ENCODE peak calls at places on chromosomes 4 and X, in nine cellular contexts. L, G, X, U, N, W, A, R and J are unnamed samples.

GRCh38 chrX:13692771-13693231 is 3.9 kb downstream of the RAB9A start:
- DNase-seq in L (no peak), G (no peak), X (no peak), U (no peak), N (no peak), W (no peak), A (no peak), R (no peak), J (no peak)

GRCh38 chrX:39065051-39065871 is 264.0 kb downstream of the MID1IP1 start:
- DNase-seq in L (no peak), G (no peak), X (no peak), U (no peak), N (no peak), W (no peak), A (no peak), R (peak), J (no peak)

GRCh38 chr4:3253808-3254207 is 4.8 kb downstream of the MSANTD1 start:
- DNase-seq in L (no peak), G (no peak), X (no peak), U (no peak), N (no peak), W (no peak), A (no peak), R (no peak), J (no peak)

GRCh38 chr4:67911128-67911527 is 27.3 kb upstream of the TMPRSS11D start:
- DNase-seq in L (no peak), G (no peak), X (no peak), U (no peak), N (no peak), W (no peak), A (no peak), R (no peak), J (no peak)

GRCh38 chrX:128020701-128021100 is 31.5 kb downstream of the ACTRT1 start:
- DNase-seq in L (no peak), G (no peak), X (no peak), U (no peak), N (no peak), W (no peak), A (peak), R (no peak), J (no peak)

GRCh38 chr4:81084029-81084428 is 53.5 kb downstream of the BMP3 start:
- DNase-seq in L (no peak), G (no peak), X (no peak), U (no peak), N (no peak), W (no peak), A (peak), R (no peak), J (no peak)

GRCh38 chr4:2363056-2363719 is 55.3 kb downstream of the ZFYVE28 start:
- DNase-seq in L (no peak), G (no peak), X (no peak), U (no peak), N (no peak), W (no peak), A (no peak), R (no peak), J (no peak)

GRCh38 chrX:13933851-13934250 is 95.8 kb downstream of the GEMIN8 start:
- DNase-seq in L (no peak), G (no peak), X (no peak), U (no peak), N (no peak), W (no peak), A (no peak), R (no peak), J (no peak)

GRCh38 chr4:3420606-3420955 is 21.2 kb upstream of the HGFAC start:
- DNase-seq in L (no peak), G (no peak), X (no peak), U (no peak), N (no peak), W (no peak), A (no peak), R (no peak), J (no peak)

GRCh38 chr4:45453258-45453841 is 670.5 kb downstream of the GABRG1 start:
- DNase-seq in L (peak), G (no peak), X (no peak), U (no peak), N (no peak), W (no peak), A (peak), R (no peak), J (no peak)

GRCh38 chrX:100408643-100409315 is 1.3 kb downstream of the PCDH19 start:
- DNase-seq in L (no peak), G (no peak), X (no peak), U (no peak), N (no peak), W (no peak), A (no peak), R (no peak), J (no peak)

GRCh38 chr4:31040106-31040505 is 319.9 kb downstream of the PCDH7 start:
- DNase-seq in L (no peak), G (no peak), X (no peak), U (no peak), N (no peak), W (no peak), A (no peak), R (no peak), J (no peak)

GRCh38 chrX:50483283-50483682 is 12.7 kb upstream of the DGKK start:
- DNase-seq in L (no peak), G (no peak), X (no peak), U (no peak), N (no peak), W (no peak), A (no peak), R (no peak), J (no peak)

GRCh38 chr4:110163327-110164070 is 34.9 kb downstream of the ELOVL6 start:
- DNase-seq in L (no peak), G (no peak), X (no peak), U (no peak), N (no peak), W (no peak), A (peak), R (no peak), J (no peak)

GRCh38 chr4:6493668-6494304 is 21.4 kb upstream of the PPP2R2C start:
- DNase-seq in L (no peak), G (no peak), X (no peak), U (no peak), N (no peak), W (no peak), A (no peak), R (no peak), J (no peak)

GRCh38 chr4:137655286-137655685 is 123.0 kb upstream of the PCDH18 start:
- DNase-seq in L (no peak), G (no peak), X (no peak), U (no peak), N (no peak), W (no peak), A (no peak), R (no peak), J (no peak)

GRCh38 chr4:176548571-176548970 is 228.8 kb downstream of the SPCS3 start:
- DNase-seq in L (no peak), G (no peak), X (no peak), U (no peak), N (no peak), W (no peak), A (peak), R (no peak), J (no peak)

GRCh38 chr4:174284181-174284886 is 623 bp downstream of the CEP44 start:
- DNase-seq in L (no peak), G (no peak), X (no peak), U (no peak), N (no peak), W (no peak), A (peak), R (no peak), J (peak)

GRCh38 chr4:137082051-137082450 is 450.2 kb downstream of the PCDH18 start:
- DNase-seq in L (no peak), G (no peak), X (no peak), U (no peak), N (no peak), W (no peak), A (no peak), R (no peak), J (no peak)

GRCh38 chr4:121711263-121712000 is 14.7 kb upstream of the ANXA5 start:
- DNase-seq in L (no peak), G (peak), X (peak), U (no peak), N (no peak), W (no peak), A (peak), R (no peak), J (no peak)

GRCh38 chr4:30553721-30554120 is 166.4 kb upstream of the PCDH7 start:
- DNase-seq in L (no peak), G (no peak), X (no peak), U (no peak), N (no peak), W (no peak), A (no peak), R (no peak), J (no peak)

GRCh38 chrX:623599-624323 is 6.8 kb upstream of the SHOX start:
- DNase-seq in L (no peak), G (no peak), X (no peak), U (no peak), N (no peak), W (no peak), A (no peak), R (no peak), J (no peak)